ENCODE peak calls at places on chromosomes 13 and 19, in ten cellular contexts. V is fibroblast of lung, P is PC-3, J is HepG2, E is DND-41, Y is astrocyte, L is mammary epithelial cell, O is neural progenitor cell, R is GM23248, T is H1. Q is an unnamed sample.

GRCh38 chr13:112849500-112849899 is 119.5 kb upstream of the MCF2L start:
- DNase-seq in T (no peak), E (no peak), J (peak; percentile 26), V (peak; percentile 14), P (peak; percentile 43), O (no peak), R (no peak), Y (peak; percentile 14), L (no peak), Q (no peak)

GRCh38 chr13:59477011-59477410 is 686.7 kb downstream of the DIAPH3 start:
- DNase-seq in J (peak; percentile 2), E (no peak), T (no peak), O (no peak), R (peak; percentile 9), P (no peak), V (no peak), L (no peak), Y (no peak), Q (no peak)

GRCh38 chr13:61162636-61163035 is 253.0 kb downstream of the PCDH20 start:
- DNase-seq in V (no peak), T (no peak), R (no peak), J (no peak), E (no peak), L (no peak), Y (peak; percentile 59), P (peak; percentile 18), O (no peak), Q (no peak)

GRCh38 chr13:106291006-106291405 is 244.5 kb downstream of the EFNB2 start:
- DNase-seq in R (peak; percentile 56), T (no peak), V (peak; percentile 34), J (no peak), L (peak; percentile 54), P (peak; percentile 84), E (no peak), O (no peak), Y (peak; percentile 59), Q (no peak)

GRCh38 chr13:113649212-113649611 is 8.8 kb downstream of the ATP4B start:
- DNase-seq in J (no peak), O (no peak), R (no peak), P (no peak), Y (no peak), L (no peak), E (no peak), T (no peak), V (no peak), Q (no peak)

GRCh38 chr19:9139609-9140158 is 513 bp upstream of the ZNF317 start:
- DNase-seq in O (no peak), V (peak; percentile 1), T (no peak), L (peak; percentile 12), P (no peak), J (no peak), R (peak; percentile 13), Y (no peak), E (no peak), Q (no peak)

GRCh38 chr19:18644144-18645034 is 7.6 kb downstream of the KLHL26 start:
- DNase-seq in L (peak; percentile 18), O (no peak), R (peak; percentile 54), Y (peak; percentile 30), P (no peak), T (no peak), J (no peak), V (no peak), E (no peak), Q (no peak)

GRCh38 chr19:18205180-18205915 is 1.5 kb upstream of the RAB3A start:
- DNase-seq in R (peak; percentile 92), P (peak; percentile 50), J (no peak), V (peak; percentile 82), Y (peak; percentile 56), E (peak; percentile 77), L (peak; percentile 32), T (no peak), O (peak; percentile 77), Q (peak; percentile 84)

GRCh38 chr19:34220472-34221063 is 33.8 kb upstream of the GARRE1 start:
- DNase-seq in L (peak; percentile 31), O (peak; percentile 65), Y (peak; percentile 36), E (peak; percentile 56), R (peak; percentile 72), P (peak; percentile 77), V (peak; percentile 70), J (peak; percentile 67), T (no peak), Q (peak; percentile 72)

GRCh38 chr19:36149673-36150406 is 2.4 kb downstream of the COX7A1 start:
- DNase-seq in E (no peak), V (no peak), P (no peak), L (peak; percentile 86), T (no peak), J (no peak), R (no peak), Y (no peak), O (no peak), Q (no peak)
- H3K27ac ChIP-seq in E (no peak overlapping the region), V (no peak overlapping the region), P (no peak overlapping the region), L (peak overlapping the region; percentile 25), T (no peak overlapping the region), J (no peak overlapping the region), R (no peak overlapping the region), Y (no peak overlapping the region), O (no peak overlapping the region), Q (no peak overlapping the region)

GRCh38 chr19:13917888-13918406 is 11.9 kb downstream of the CC2D1A start:
- DNase-seq in E (no peak), T (no peak), V (no peak), R (no peak), O (no peak), Y (no peak), P (no peak), J (no peak), L (no peak), Q (no peak)

GRCh38 chr19:13913352-13913751 is 7.4 kb downstream of the CC2D1A start:
- DNase-seq in V (no peak), Y (no peak), O (no peak), T (no peak), E (no peak), R (no peak), L (no peak), P (no peak), J (no peak), Q (no peak)

GRCh38 chr19:13918726-13919411 is 12.9 kb downstream of the CC2D1A start:
- DNase-seq in E (no peak), L (no peak), J (no peak), R (no peak), P (no peak), V (no peak), O (no peak), Y (no peak), T (no peak), Q (no peak)

GRCh38 chr19:13909430-13909829 is 3.4 kb downstream of the CC2D1A start:
- DNase-seq in L (no peak), E (no peak), R (no peak), T (no peak), Y (no peak), P (no peak), J (no peak), V (no peak), O (no peak), Q (no peak)

GRCh38 chr19:13914777-13915176 is 8.8 kb downstream of the CC2D1A start:
- DNase-seq in Y (no peak), P (no peak), L (no peak), E (no peak), V (no peak), R (no peak), O (no peak), T (no peak), J (no peak), Q (no peak)
- TF ChIP-seq EZH2 in Y (no peak), P (no peak), L (no peak), E (no peak), V (no peak), R (no peak), O (no peak), T (no peak), J (no peak), Q (no peak)

GRCh38 chr19:52099497-52100138 is 4.1 kb upstream of the ZNF841 start:
- DNase-seq in T (no peak), J (peak; percentile 64), L (peak; percentile 44), V (peak; percentile 24), R (no peak), Y (no peak), O (no peak), P (peak; percentile 53), E (no peak), Q (no peak)

GRCh38 chr19:52102163-52102562 is 6.6 kb upstream of the ZNF841 start:
- DNase-seq in O (no peak), V (no peak), L (peak; percentile 30), J (no peak), T (no peak), P (no peak), E (no peak), Y (no peak), R (no peak), Q (no peak)

GRCh38 chr19:52102782-52103181 is 7.2 kb upstream of the ZNF841 start:
- DNase-seq in R (no peak), T (no peak), V (no peak), Y (no peak), P (no peak), J (no peak), E (no peak), O (no peak), L (no peak), Q (no peak)
- H3K9me3 ChIP-seq in R (no peaks in the 10 kb centered on the region), T (peaks cover 33% of the 10 kb centered on the region), V (no peaks in the 10 kb centered on the region), Y (peaks cover 20% of the 10 kb centered on the region), P (peaks cover 71% of the 10 kb centered on the region), J (peaks cover 69% of the 10 kb centered on the region), E (peaks cover 51% of the 10 kb centered on the region), O (peaks cover 40% of the 10 kb centered on the region), L (peaks cover 23% of the 10 kb centered on the region), Q (peaks cover 15% of the 10 kb centered on the region)

GRCh38 chr13:49580980-49581680 is 4.2 kb downstream of the RCBTB1 start:
- DNase-seq in Y (no peak), P (no peak), O (no peak), T (no peak), V (no peak), E (no peak), R (no peak), L (no peak), J (no peak), Q (no peak)

GRCh38 chr13:49584771-49585182 is 581 bp downstream of the RCBTB1 start:
- DNase-seq in L (no peak), P (peak; percentile 12), E (peak; percentile 11), R (peak; percentile 28), V (no peak), J (no peak), O (peak; percentile 26), T (no peak), Y (no peak), Q (peak; percentile 12)

GRCh38 chr13:49585220-49586157 is at the start of gene RCBTB1:
- DNase-seq in P (peak; percentile 53), O (peak; percentile 91), R (peak; percentile 87), V (peak; percentile 58), L (peak; percentile 74), E (peak; percentile 75), J (peak; percentile 52), Y (peak; percentile 31), T (no peak), Q (peak; percentile 89)

GRCh38 chr13:49587311-49587847 is 2.0 kb upstream of the RCBTB1 start:
- DNase-seq in R (peak; percentile 57), E (no peak), P (peak; percentile 29), V (peak; percentile 30), T (no peak), O (no peak), Y (peak; percentile 32), L (peak; percentile 79), J (peak; percentile 80), Q (no peak)

DNA sequence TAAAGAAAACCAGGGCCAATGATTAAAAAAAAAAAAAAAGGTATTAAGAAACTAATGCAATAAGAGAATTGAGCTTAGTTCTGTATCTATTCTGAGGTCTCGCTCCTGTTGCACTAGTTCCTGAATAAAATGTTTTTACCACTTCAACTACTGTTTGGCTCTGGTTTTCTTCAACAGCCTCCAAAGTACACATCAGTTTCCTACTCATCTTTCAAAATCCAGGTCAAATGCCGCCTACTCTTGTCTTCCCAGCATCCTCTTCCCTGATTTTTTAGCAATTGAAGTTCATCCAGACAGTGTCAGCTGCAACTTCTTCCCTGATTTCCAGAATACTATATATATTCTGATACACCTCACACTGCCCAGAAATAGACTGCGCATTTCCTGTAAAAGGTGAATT is 1.4 kb upstream of the RCBTB1 start:
- DNase-seq in J (peak; percentile 29), Y (no peak), O (no peak), R (no peak), E (no peak), V (no peak), L (no peak), T (no peak), P (peak; percentile 27), Q (no peak)
- H3K27ac ChIP-seq in J (peak overlapping the region; percentile 69), Y (no peak overlapping the region), O (no peak overlapping the region), R (peak overlapping the region; percentile 17), E (no peak overlapping the region), V (no peak overlapping the region), L (peak overlapping the region; percentile 77), T (no peak overlapping the region), P (peak overlapping the region; percentile 13), Q (peak overlapping the region; percentile 98)